ENCODE peak calls at places on chromosomes 5 and 9, in nine cellular contexts. U, S, Y, Q, C, T, O, G and A are unnamed samples.

GRCh38 chr5:16169550-16169949 is 10.0 kb downstream of the MARCHF11 start:
- DNase-seq in U (no peak), S (no peak), Y (no peak), Q (no peak), C (no peak), T (peak; percentile 53), O (no peak), G (no peak), A (no peak)

GRCh38 chr5:8478308-8478707 is 609.4 kb downstream of the MTRR start:
- DNase-seq in U (no peak), S (no peak), Y (no peak), Q (no peak), C (no peak), T (no peak), O (no peak), G (no peak), A (no peak)

GRCh38 chr5:141084487-141084989 is 9.9 kb upstream of the PCDHB2 start:
- DNase-seq in U (no peak), S (peak; percentile 78), Y (no peak), Q (peak; percentile 47), C (peak; percentile 57), T (no peak), O (peak; percentile 23), G (peak; percentile 2), A (no peak)

GRCh38 chr9:99867536-99867935 is 38.9 kb upstream of the STX17 start:
- DNase-seq in U (no peak), S (peak; percentile 51), Y (no peak), Q (no peak), C (no peak), T (no peak), O (no peak), G (no peak), A (no peak)

GRCh38 chr9:117696141-117696540 is 8.1 kb upstream of the TLR4 start:
- DNase-seq in U (peak; percentile 12), S (no peak), Y (no peak), Q (no peak), C (no peak), T (no peak), O (no peak), G (no peak), A (no peak)

GRCh38 chr5:55438931-55439477 is 95.8 kb downstream of the PLPP1 start:
- DNase-seq in U (peak; percentile 68), S (peak; percentile 81), Y (no peak), Q (no peak), C (peak; percentile 42), T (no peak), O (no peak), G (peak; percentile 88), A (no peak)

GRCh38 chr9:137172907-137173794 is 1.3 kb upstream of the TMEM210 start:
- DNase-seq in U (no peak), S (peak; percentile 50), Y (no peak), Q (no peak), C (no peak), T (no peak), O (no peak), G (no peak), A (no peak)

GRCh38 chr5:19608434-19608833 is 379.6 kb downstream of the CDH18 start:
- DNase-seq in U (no peak), S (peak; percentile 13), Y (no peak), Q (no peak), C (no peak), T (no peak), O (no peak), G (peak; percentile 33), A (no peak)

GRCh38 chr5:140322751-140323731 is 20.1 kb upstream of the PFDN1 start:
- DNase-seq in U (peak; percentile 31), S (peak; percentile 98), Y (peak; percentile 75), Q (no peak), C (peak; percentile 79), T (no peak), O (no peak), G (peak; percentile 94), A (no peak)

GRCh38 chr5:149328177-149328576 is 17.1 kb upstream of the GRPEL2 start:
- DNase-seq in U (no peak), S (no peak), Y (no peak), Q (no peak), C (no peak), T (no peak), O (no peak), G (no peak), A (no peak)

GRCh38 chr5:53319306-53319705 is 161.1 kb upstream of the FST start:
- DNase-seq in U (no peak), S (no peak), Y (no peak), Q (no peak), C (no peak), T (no peak), O (no peak), G (no peak), A (no peak)

GRCh38 chr9:119375892-119376291 is 6.7 kb upstream of the BRINP1 start:
- DNase-seq in U (no peak), S (peak; percentile 13), Y (no peak), Q (no peak), C (no peak), T (peak; percentile 14), O (no peak), G (no peak), A (peak; percentile 16)

GRCh38 chr9:6955251-6955921 is 197.6 kb downstream of the KDM4C start:
- DNase-seq in U (no peak), S (peak; percentile 37), Y (no peak), Q (no peak), C (peak; percentile 63), T (peak; percentile 28), O (no peak), G (peak; percentile 83), A (no peak)

GRCh38 chr5:141208478-141208877 is at the start of gene PCDHB12:
- DNase-seq in U (no peak), S (peak; percentile 47), Y (no peak), Q (no peak), C (peak; percentile 29), T (no peak), O (no peak), G (no peak), A (no peak)

GRCh38 chr9:131095666-131096489 is 453 bp upstream of the AIF1L start:
- DNase-seq in U (no peak), S (no peak), Y (peak; percentile 73), Q (peak; percentile 89), C (peak; percentile 68), T (peak; percentile 42), O (no peak), G (no peak), A (peak; percentile 71)

GRCh38 chr5:76283670-76284069 is 119.4 kb upstream of the IQGAP2 start:
- DNase-seq in U (no peak), S (no peak), Y (no peak), Q (no peak), C (no peak), T (no peak), O (no peak), G (no peak), A (no peak)

GRCh38 chr5:89996892-89997291 is 412.7 kb downstream of the CETN3 start:
- DNase-seq in U (no peak), S (no peak), Y (no peak), Q (no peak), C (no peak), T (no peak), O (no peak), G (no peak), A (no peak)

GRCh38 chr5:164175083-164175482 is 669.7 kb downstream of the MAT2B start:
- DNase-seq in U (no peak), S (peak; percentile 1), Y (no peak), Q (no peak), C (no peak), T (no peak), O (no peak), G (peak; percentile 39), A (no peak)

GRCh38 chr5:55599148-55600050 is 64.6 kb upstream of the PLPP1 start:
- DNase-seq in U (no peak), S (no peak), Y (no peak), Q (no peak), C (no peak), T (no peak), O (no peak), G (no peak), A (no peak)

GRCh38 chr5:143314664-143315063 is 88.8 kb downstream of the NR3C1 start:
- DNase-seq in U (no peak), S (peak; percentile 88), Y (no peak), Q (no peak), C (peak; percentile 33), T (no peak), O (no peak), G (peak; percentile 84), A (no peak)

GRCh38 chr5:106675674-106676073 is 995.1 kb downstream of the EFNA5 start:
- DNase-seq in U (no peak), S (no peak), Y (no peak), Q (no peak), C (no peak), T (no peak), O (no peak), G (no peak), A (no peak)

GRCh38 chr9:127899200-127899943 is at the start of gene ST6GALNAC6:
- DNase-seq in U (peak; percentile 64), S (peak; percentile 73), Y (peak; percentile 87), Q (peak; percentile 85), C (peak; percentile 93), T (peak; percentile 27), O (peak; percentile 69), G (peak; percentile 57), A (peak; percentile 50)

GRCh38 chr9:98977813-98978212 is 34.1 kb downstream of the COL15A1 start:
- DNase-seq in U (no peak), S (no peak), Y (no peak), Q (no peak), C (no peak), T (no peak), O (no peak), G (no peak), A (no peak)

GRCh38 chr5:82100303-82101077 is 128.7 kb downstream of the ATG10 start:
- DNase-seq in U (no peak), S (no peak), Y (no peak), Q (no peak), C (no peak), T (no peak), O (no peak), G (peak; percentile 61), A (no peak)

GRCh38 chr5:5883116-5883515 is 460.6 kb downstream of the ICE1 start:
- DNase-seq in U (no peak), S (no peak), Y (no peak), Q (no peak), C (no peak), T (no peak), O (no peak), G (no peak), A (no peak)

GRCh38 chr9:124897570-124898460 is 35.9 kb downstream of the ARPC5L start:
- DNase-seq in U (no peak), S (no peak), Y (no peak), Q (peak; percentile 43), C (no peak), T (no peak), O (no peak), G (no peak), A (no peak)

GRCh38 chr5:126449751-126450271 is 26.6 kb downstream of the GRAMD2B start:
- DNase-seq in U (no peak), S (peak; percentile 59), Y (no peak), Q (no peak), C (peak; percentile 12), T (no peak), O (peak; percentile 53), G (peak; percentile 67), A (no peak)

GRCh38 chr5:13780081-13780480 is 164.4 kb downstream of the DNAH5 start:
- DNase-seq in U (no peak), S (no peak), Y (no peak), Q (no peak), C (no peak), T (no peak), O (no peak), G (no peak), A (no peak)

GRCh38 chr5:128201065-128201926 is 117.7 kb downstream of the SLC12A2 start:
- DNase-seq in U (peak; percentile 71), S (peak; percentile 64), Y (peak; percentile 92), Q (peak; percentile 31), C (peak; percentile 85), T (peak; percentile 36), O (peak; percentile 84), G (peak; percentile 68), A (peak; percentile 84)

GRCh38 chr9:10274983-10275382 is 337.8 kb downstream of the PTPRD start:
- DNase-seq in U (no peak), S (no peak), Y (no peak), Q (no peak), C (no peak), T (peak; percentile 9), O (no peak), G (peak; percentile 26), A (no peak)

GRCh38 chr9:123478967-123479602 is 123.1 kb downstream of the CRB2 start:
- DNase-seq in U (no peak), S (peak; percentile 4), Y (no peak), Q (no peak), C (no peak), T (no peak), O (no peak), G (no peak), A (no peak)